ENCODE peak calls at places on chromosomes 1 and 21, in six cellular contexts. J, O, D, I, F and Y are unnamed samples.
A peak's percentile ranks its signal among the peaks of the same experiment; 100 is the strongest.

GRCh38 chr1:11072216-11072917 is 12.5 kb upstream of the SRM start:
- DNase-seq in F (peak; percentile 22), I (peak; percentile 59), J (no peak), D (no peak), O (no peak), Y (no peak)

GRCh38 chr1:9842073-9842711 is 18.4 kb upstream of the CLSTN1 start:
- DNase-seq in I (peak; percentile 47), J (no peak), O (no peak), F (peak; percentile 59), D (no peak), Y (no peak)

GRCh38 chr1:204341380-204341779 is 18.3 kb downstream of the PLEKHA6 start:
- DNase-seq in F (no peak), I (no peak), D (peak; percentile 59), J (no peak), O (no peak), Y (no peak)

GRCh38 chr1:17309701-17310640 is 2.0 kb downstream of the PADI4 start:
- DNase-seq in I (peak; percentile 24), J (no peak), D (no peak), O (no peak), F (no peak), Y (no peak)

GRCh38 chr1:167272375-167272957 is 51.8 kb downstream of the POU2F1 start:
- DNase-seq in O (no peak), J (no peak), D (no peak), F (no peak), I (no peak), Y (no peak)

GRCh38 chr1:27499142-27499541 is 9.2 kb upstream of the WASF2 start:
- DNase-seq in I (no peak), D (no peak), O (no peak), J (no peak), F (no peak), Y (no peak)

GRCh38 chr1:241799414-241799813 is 48.6 kb upstream of the EXO1 start:
- DNase-seq in J (no peak), F (no peak), I (no peak), O (no peak), D (no peak), Y (no peak)

GRCh38 chr1:187689137-187689536 is 860.4 kb downstream of the PLA2G4A start:
- DNase-seq in F (no peak), J (no peak), I (no peak), D (no peak), O (peak; percentile 85), Y (no peak)

GRCh38 chr21:45302082-45303061 is 14.7 kb upstream of the POFUT2 start:
- DNase-seq in O (peak; percentile 84), I (peak; percentile 82), D (peak; percentile 65), F (peak; percentile 77), J (no peak), Y (no peak)

GRCh38 chr1:55211456-55211855 is 3.7 kb downstream of the USP24 start:
- DNase-seq in F (no peak), J (no peak), D (no peak), I (no peak), O (no peak), Y (no peak)

GRCh38 chr1:55210990-55211389 is 4.2 kb downstream of the USP24 start:
- DNase-seq in I (no peak), D (no peak), J (no peak), F (no peak), O (peak; percentile 22), Y (no peak)

GRCh38 chr1:55212349-55213028 is 2.7 kb downstream of the USP24 start:
- DNase-seq in O (no peak), D (no peak), J (no peak), I (no peak), F (no peak), Y (no peak)

GRCh38 chr1:55213029-55213884 is 1.9 kb downstream of the USP24 start:
- DNase-seq in F (no peak), J (no peak), I (no peak), O (no peak), D (no peak), Y (no peak)

GRCh38 chr1:55211909-55212308 is 3.3 kb downstream of the USP24 start:
- DNase-seq in O (no peak), J (no peak), D (no peak), F (no peak), I (no peak), Y (no peak)
- TF ChIP-seq POLR2AphosphoS5 in O (no peak), J (no peak), D (no peak), F (no peak), I (no peak), Y (no peak)

GRCh38 chr1:111199881-111200801 is at the start of gene DENND2D:
- DNase-seq in F (no peak), I (peak; percentile 86), D (peak; percentile 71), O (no peak), J (no peak), Y (peak; percentile 93)
- TF ChIP-seq POLR2AphosphoS5 in F (no peak), I (peak; percentile 76), D (peak; percentile 49), O (no peak), J (no peak), Y (peak; percentile 70)

GRCh38 chr1:15616704-15617172 is 520 bp upstream of the DDI2 start:
- DNase-seq in F (no peak), D (no peak), I (no peak), J (no peak), O (no peak), Y (no peak)
- TF ChIP-seq POLR2AphosphoS5 in F (peak; percentile 15), D (no peak), I (no peak), J (no peak), O (no peak), Y (no peak)

DNA sequence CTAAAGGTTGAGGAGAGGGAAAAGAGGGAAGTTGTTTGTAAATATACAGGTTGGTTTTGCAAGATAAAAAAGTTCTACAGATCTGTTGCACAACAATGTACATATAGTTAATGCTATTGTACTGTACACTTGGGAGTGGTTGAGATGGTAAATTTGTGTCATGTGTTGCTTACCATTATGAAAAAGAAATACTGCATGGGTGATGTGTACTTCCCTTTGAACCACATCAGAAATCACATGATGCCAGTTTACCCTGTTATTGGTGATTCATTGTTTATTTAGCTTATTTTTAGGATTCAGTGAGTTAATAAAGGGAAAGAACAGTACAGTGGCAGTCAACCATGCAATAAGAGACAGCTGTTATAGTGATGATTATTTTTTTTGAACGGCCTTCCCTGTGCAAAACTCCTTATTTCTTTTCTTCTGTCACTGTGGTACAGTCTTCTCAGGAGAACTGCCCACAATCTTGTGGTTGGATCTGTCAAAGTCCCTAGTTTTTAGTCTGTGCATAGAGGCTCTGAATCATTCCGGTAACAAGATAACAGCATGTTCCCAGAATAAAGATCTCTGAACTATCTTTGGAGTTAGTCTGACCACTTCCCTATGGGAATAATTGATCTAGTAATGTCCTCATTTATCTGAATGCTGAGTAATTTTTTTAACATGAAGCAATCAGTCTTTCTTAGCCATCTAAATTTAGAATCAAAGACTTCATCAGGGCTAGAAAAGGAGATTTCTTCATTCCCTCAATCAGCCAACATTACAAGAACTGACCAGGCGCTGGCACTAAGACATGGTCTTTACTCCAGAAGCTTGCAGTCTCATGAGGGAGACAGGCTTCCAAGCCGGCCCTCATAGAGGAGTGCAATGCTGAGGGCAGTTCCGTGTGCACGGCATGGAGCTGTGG is 84.2 kb downstream of the SH3GLB1 start:
- DNase-seq in F (peak; percentile 78), O (peak; percentile 70), I (no peak), D (no peak), J (no peak), Y (no peak)
- TF ChIP-seq POLR2AphosphoS5 in F (peak; percentile 15), O (no peak), I (no peak), D (no peak), J (no peak), Y (no peak)

GRCh38 chr21:41597227-41597626 is 89.3 kb upstream of the TMPRSS2 start:
- DNase-seq in O (no peak), I (no peak), F (peak; percentile 19), D (no peak), J (no peak), Y (no peak)

GRCh38 chr21:41589620-41590175 is 81.7 kb upstream of the TMPRSS2 start:
- DNase-seq in F (no peak), O (no peak), D (no peak), I (no peak), J (no peak), Y (no peak)

GRCh38 chr21:41596241-41596925 is 88.4 kb upstream of the TMPRSS2 start:
- DNase-seq in J (no peak), I (no peak), O (no peak), D (no peak), F (peak; percentile 18), Y (no peak)

GRCh38 chr21:41593784-41594138 is 85.8 kb upstream of the TMPRSS2 start:
- DNase-seq in O (no peak), D (no peak), I (no peak), J (no peak), F (peak; percentile 13), Y (no peak)

GRCh38 chr21:41593051-41593783 is 85.3 kb upstream of the TMPRSS2 start:
- DNase-seq in D (no peak), I (no peak), F (peak; percentile 33), J (no peak), O (no peak), Y (no peak)
- TF ChIP-seq POLR2AphosphoS5 in D (no peak), I (no peak), F (no peak), J (no peak), O (no peak), Y (no peak)

GRCh38 chr1:24022611-24023359 is 42.7 kb upstream of the SRSF10 start:
- DNase-seq in D (peak; percentile 37), J (no peak), O (no peak), I (no peak), F (no peak), Y (no peak)
- TF ChIP-seq POLR2AphosphoS5 in D (no peak), J (no peak), O (no peak), I (no peak), F (no peak), Y (peak; percentile 13)

DNA sequence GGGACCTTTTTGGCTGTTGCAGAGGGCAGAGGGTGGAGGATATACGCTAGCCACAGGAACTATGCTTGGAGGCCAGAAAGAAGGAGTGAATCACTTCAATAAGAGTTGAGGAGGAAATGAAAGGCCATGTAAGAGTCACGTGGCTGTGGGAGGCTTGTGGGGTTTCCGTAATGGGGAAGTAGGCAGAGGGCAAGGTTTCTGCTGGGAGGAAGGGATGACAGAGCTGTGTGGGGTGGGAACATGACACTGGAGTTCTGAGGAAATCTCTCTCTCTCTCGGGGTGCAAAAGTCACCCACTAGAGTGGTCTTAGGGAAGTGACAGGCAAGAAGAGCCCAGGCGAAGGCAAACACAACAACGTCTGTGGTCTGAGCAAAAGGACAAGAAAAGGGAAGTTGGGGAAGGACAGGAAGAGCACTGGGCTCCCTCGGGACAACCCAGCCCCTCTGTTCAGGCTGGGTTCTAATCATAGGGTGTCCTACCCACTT is 3.9 kb upstream of the CD1C start:
- DNase-seq in J (no peak), O (peak; percentile 2), F (no peak), I (peak; percentile 85), D (peak; percentile 35), Y (no peak)
- TF ChIP-seq POLR2AphosphoS5 in J (no peak), O (no peak), F (no peak), I (peak; percentile 82), D (no peak), Y (no peak)

GRCh38 chr1:221141059-221141458 is 261.8 kb downstream of the HLX start:
- DNase-seq in J (no peak), D (no peak), I (no peak), O (no peak), F (no peak), Y (no peak)

GRCh38 chr1:221137668-221138067 is 258.4 kb downstream of the HLX start:
- DNase-seq in F (no peak), I (no peak), D (no peak), O (no peak), J (no peak), Y (no peak)

GRCh38 chr1:221138516-221138915 is 259.3 kb downstream of the HLX start:
- DNase-seq in I (no peak), O (no peak), F (no peak), J (no peak), D (no peak), Y (no peak)

GRCh38 chr1:221141606-221142285 is 262.5 kb downstream of the HLX start:
- DNase-seq in I (no peak), O (peak; percentile 44), J (no peak), D (no peak), F (no peak), Y (no peak)
- TF ChIP-seq POLR2AphosphoS5 in I (no peak), O (no peak), J (no peak), D (no peak), F (no peak), Y (no peak)